ENCODE peak calls at places on chromosome 20, in ten cellular contexts. T, G, J, B, Q, D, R, I, S and K are unnamed samples.

GRCh38 chr20:25281541-25281991 is 33.7 kb downstream of the PYGB start:
- DNase-seq in T (no peak), G (peak; percentile 38), J (no peak), B (peak; percentile 10), Q (no peak), D (peak; percentile 78), R (no peak), I (no peak), S (peak; percentile 60), K (no peak)

GRCh38 chr20:57309544-57310115 is 20.0 kb upstream of the SPO11 start:
- DNase-seq in T (no peak), G (no peak), J (no peak), B (no peak), Q (no peak), D (no peak), R (no peak), I (no peak), S (peak; percentile 36), K (no peak)

GRCh38 chr20:56427797-56428196 is 15.7 kb downstream of the CASS4 start:
- DNase-seq in T (no peak), G (no peak), J (no peak), B (no peak), Q (no peak), D (no peak), R (no peak), I (no peak), S (no peak), K (no peak)

GRCh38 chr20:35558416-35558815 is 16.5 kb downstream of the ERGIC3 start:
- DNase-seq in T (no peak), G (no peak), J (no peak), B (no peak), Q (no peak), D (no peak), R (no peak), I (no peak), S (no peak), K (no peak)

GRCh38 chr20:57280221-57280620 is 13.8 kb upstream of the BMP7 start:
- DNase-seq in T (no peak), G (no peak), J (no peak), B (no peak), Q (no peak), D (no peak), R (no peak), I (no peak), S (no peak), K (no peak)

GRCh38 chr20:31866221-31866620 is 4.1 kb downstream of the DUSP15 start:
- DNase-seq in T (no peak), G (no peak), J (no peak), B (no peak), Q (no peak), D (no peak), R (no peak), I (no peak), S (no peak), K (no peak)

GRCh38 chr20:5642155-5642981 is 107.8 kb upstream of the SHLD1 start:
- DNase-seq in T (no peak), G (no peak), J (no peak), B (peak; percentile 31), Q (no peak), D (peak; percentile 42), R (no peak), I (no peak), S (peak; percentile 72), K (no peak)

GRCh38 chr20:6122873-6123649 is at the start of gene FERMT1:
- DNase-seq in T (peak; percentile 60), G (peak; percentile 68), J (peak; percentile 54), B (peak; percentile 22), Q (peak; percentile 85), D (peak; percentile 82), R (no peak), I (no peak), S (peak; percentile 68), K (peak; percentile 79)

GRCh38 chr20:14948416-14948815 is 611.0 kb upstream of the FLRT3 start:
- DNase-seq in T (peak; percentile 40), G (no peak), J (no peak), B (no peak), Q (no peak), D (no peak), R (no peak), I (no peak), S (no peak), K (no peak)

GRCh38 chr20:3741846-3742458 is 9.5 kb downstream of the HSPA12B start:
- DNase-seq in T (no peak), G (no peak), J (no peak), B (no peak), Q (no peak), D (no peak), R (no peak), I (no peak), S (peak; percentile 66), K (no peak)

GRCh38 chr20:45818239-45818638 is 5.8 kb downstream of the UBE2C start:
- DNase-seq in T (no peak), G (no peak), J (no peak), B (no peak), Q (no peak), D (no peak), R (no peak), I (no peak), S (no peak), K (no peak)

GRCh38 chr20:10306440-10307358 is 88.1 kb downstream of the SNAP25 start:
- DNase-seq in T (no peak), G (no peak), J (peak; percentile 91), B (no peak), Q (no peak), D (no peak), R (no peak), I (no peak), S (no peak), K (peak; percentile 25)

GRCh38 chr20:39875493-39876110 is 813.4 kb downstream of the MAFB start:
- DNase-seq in T (no peak), G (no peak), J (no peak), B (no peak), Q (no peak), D (no peak), R (no peak), I (no peak), S (no peak), K (no peak)

GRCh38 chr20:50969416-50969815 is 10.8 kb downstream of the MOCS3 start:
- DNase-seq in T (no peak), G (no peak), J (no peak), B (no peak), Q (no peak), D (no peak), R (no peak), I (no peak), S (no peak), K (no peak)

GRCh38 chr20:13554076-13554475 is 84.7 kb downstream of the TASP1 start:
- DNase-seq in T (no peak), G (no peak), J (no peak), B (no peak), Q (no peak), D (no peak), R (no peak), I (no peak), S (no peak), K (no peak)

GRCh38 chr20:60137657-60138245 is 179.5 kb downstream of the CDH26 start:
- DNase-seq in T (no peak), G (no peak), J (peak; percentile 24), B (no peak), Q (peak; percentile 11), D (peak; percentile 21), R (peak; percentile 14), I (no peak), S (no peak), K (peak; percentile 29)

GRCh38 chr20:24241466-24241865 is 228.0 kb upstream of the SYNDIG1 start:
- DNase-seq in T (no peak), G (no peak), J (no peak), B (no peak), Q (no peak), D (no peak), R (no peak), I (no peak), S (no peak), K (no peak)
- TF ChIP-seq POLR2A in T (no peak), G (no peak), J (no peak), B (no peak), Q (no peak), D (no peak), R (no peak), I (no peak), S (no peak), K (no peak)

DNA sequence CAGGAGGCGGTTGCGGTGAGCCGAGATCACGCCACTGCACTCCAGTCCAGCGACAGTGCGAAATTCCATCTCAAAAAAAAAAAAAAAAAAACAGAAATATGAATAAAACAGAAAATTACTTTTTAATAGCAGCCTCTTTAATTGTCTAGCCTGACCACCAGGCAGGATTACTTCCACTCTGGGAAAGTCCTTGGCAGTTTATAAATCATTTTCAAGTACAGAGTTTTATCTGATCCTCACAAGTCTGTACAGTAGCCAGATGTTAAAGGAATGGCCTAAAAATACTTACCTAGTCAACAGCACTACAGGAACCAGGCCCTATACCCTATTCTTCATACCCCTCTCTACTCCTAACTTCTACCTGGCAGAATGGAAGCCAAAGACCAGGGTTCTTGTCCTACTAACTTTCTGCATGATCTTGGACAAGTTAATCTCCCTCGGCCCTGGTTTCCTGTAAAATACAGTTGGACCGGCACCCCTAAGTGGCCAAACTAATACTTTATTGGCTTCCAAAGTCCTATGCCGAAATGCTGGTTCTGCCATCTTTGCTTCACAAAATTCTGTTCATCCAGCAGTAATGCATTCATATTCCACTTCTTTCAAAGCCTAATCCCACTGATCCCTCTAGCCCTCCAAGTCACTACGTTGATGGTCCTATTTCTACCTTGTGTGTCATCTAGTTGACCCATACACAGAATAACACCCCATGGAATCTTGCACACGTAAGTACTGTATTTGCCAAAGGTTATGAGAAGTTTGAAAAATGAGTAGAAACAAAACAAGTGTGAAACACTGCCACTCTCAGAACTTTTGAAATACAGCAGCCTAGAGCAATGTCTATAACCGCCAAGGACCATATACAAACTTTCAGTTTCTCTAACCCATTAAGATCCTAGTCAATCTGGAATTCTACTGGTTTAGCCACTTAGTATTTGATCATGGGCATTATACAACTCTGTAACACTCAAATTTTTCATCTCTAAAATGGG is 1.7 kb downstream of the EIF2S2 start:
- DNase-seq in T (no peak), G (no peak), J (peak; percentile 10), B (no peak), Q (no peak), D (no peak), R (peak; percentile 38), I (no peak), S (no peak), K (no peak)
- TF ChIP-seq POLR2A in T (no peak), G (no peak), J (no peak), B (no peak), Q (no peak), D (no peak), R (peak; percentile 20), I (no peak), S (no peak), K (no peak)

DNA sequence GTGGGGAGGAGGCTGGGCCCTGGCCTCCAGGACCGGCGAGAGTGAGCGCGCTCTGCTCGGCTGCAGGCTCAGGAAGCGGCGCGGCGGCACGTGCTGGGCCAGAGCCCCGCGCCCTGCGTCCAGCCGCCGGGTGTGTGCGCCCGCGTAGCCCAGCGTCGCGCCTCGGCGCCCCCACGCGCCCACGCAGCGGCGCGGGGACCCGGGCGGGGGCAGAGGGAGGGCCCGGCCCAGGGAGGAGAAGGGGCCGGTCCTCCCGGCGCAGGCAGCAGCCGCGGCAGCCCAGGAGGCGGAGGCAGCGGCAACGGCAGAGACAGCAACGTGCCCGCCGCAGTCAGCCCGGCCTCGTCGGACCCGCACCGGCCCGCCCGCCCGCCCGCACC is at the start of gene EYA2:
- DNase-seq in T (peak; percentile 51), G (peak; percentile 32), J (peak; percentile 25), B (no peak), Q (peak; percentile 21), D (peak; percentile 16), R (no peak), I (no peak), S (no peak), K (no peak)
- TF ChIP-seq POLR2A in T (no peak), G (no peak), J (no peak), B (no peak), Q (peak; percentile 42), D (no peak), R (no peak), I (no peak), S (no peak), K (no peak)

GRCh38 chr20:58576590-58576944 is 61.4 kb upstream of the APCDD1L start:
- DNase-seq in T (no peak), G (no peak), J (no peak), B (no peak), Q (no peak), D (no peak), R (no peak), I (no peak), S (peak; percentile 32), K (no peak)
- TF ChIP-seq POLR2A in T (no peak), G (no peak), J (no peak), B (no peak), Q (no peak), D (no peak), R (no peak), I (no peak), S (no peak), K (no peak)